ENCODE peak calls at places on chromosomes 1 and 21, in ten cellular contexts. N, S, G, K, C, D, B, Z, J and L are unnamed samples.
A peak's percentile ranks its signal among the peaks of the same experiment; 100 is the strongest.

GRCh38 chr1:25933479-25934365 is 27.5 kb upstream of the STMN1 start:
- DNase-seq in Z (no peak), G (no peak), C (no peak), D (no peak), B (no peak), N (peak; percentile 41), J (no peak), K (no peak), S (no peak), L (no peak)

GRCh38 chr1:10510520-10511493 is 36.1 kb downstream of the PEX14 start:
- DNase-seq in J (peak; percentile 88), G (no peak), N (peak; percentile 93), K (peak; percentile 77), C (no peak), Z (peak; percentile 93), B (peak; percentile 78), S (peak; percentile 84), D (no peak), L (peak; percentile 89)

GRCh38 chr1:59124166-59124565 is 172.7 kb upstream of the FGGY start:
- DNase-seq in Z (no peak), C (no peak), S (no peak), D (no peak), G (peak; percentile 29), J (peak; percentile 50), B (no peak), K (no peak), N (peak; percentile 70), L (no peak)

GRCh38 chr21:42233067-42233981 is 14.4 kb downstream of the ABCG1 start:
- DNase-seq in G (peak; percentile 96), Z (peak; percentile 13), S (peak; percentile 82), C (peak; percentile 53), B (peak; percentile 89), J (peak; percentile 79), N (peak; percentile 66), D (peak; percentile 67), K (no peak), L (peak; percentile 73)

GRCh38 chr1:185646202-185646683 is 87.9 kb upstream of the HMCN1 start:
- DNase-seq in D (peak; percentile 61), G (no peak), S (no peak), C (peak; percentile 15), J (peak; percentile 94), N (peak; percentile 98), Z (peak; percentile 95), B (no peak), K (peak; percentile 97), L (no peak)

GRCh38 chr1:16445052-16445451 is 4.5 kb downstream of the NECAP2 start:
- DNase-seq in J (no peak), C (no peak), S (no peak), B (no peak), D (no peak), Z (no peak), G (no peak), N (no peak), K (no peak), L (no peak)

GRCh38 chr1:62905309-62905708 is 121.4 kb downstream of the ATG4C start:
- DNase-seq in J (no peak), N (no peak), Z (peak; percentile 35), C (no peak), S (no peak), B (no peak), D (no peak), K (no peak), G (no peak), L (no peak)

GRCh38 chr1:57517587-57518397 is 93.9 kb upstream of the DAB1 start:
- DNase-seq in K (no peak), D (no peak), B (no peak), J (no peak), C (no peak), N (no peak), Z (no peak), S (no peak), G (no peak), L (no peak)

GRCh38 chr21:14523234-14523633 is 22.9 kb downstream of the SAMSN1 start:
- DNase-seq in G (no peak), N (no peak), B (no peak), S (peak; percentile 21), J (no peak), C (no peak), K (no peak), D (no peak), Z (no peak), L (peak; percentile 29)

GRCh38 chr1:221031890-221032222 is 152.6 kb downstream of the HLX start:
- DNase-seq in C (no peak), N (peak; percentile 39), G (no peak), J (no peak), B (no peak), K (no peak), S (no peak), D (no peak), Z (peak; percentile 39), L (no peak)

GRCh38 chr1:221030121-221030649 is 150.9 kb downstream of the HLX start:
- DNase-seq in G (no peak), N (no peak), C (no peak), D (no peak), S (no peak), B (no peak), J (no peak), Z (no peak), K (no peak), L (no peak)

GRCh38 chr1:221031015-221031889 is 152.0 kb downstream of the HLX start:
- DNase-seq in J (no peak), Z (no peak), C (no peak), B (no peak), G (no peak), D (no peak), N (peak; percentile 17), S (no peak), K (no peak), L (no peak)

GRCh38 chr1:221035680-221036153 is 156.5 kb downstream of the HLX start:
- DNase-seq in G (no peak), D (no peak), B (no peak), S (no peak), N (peak; percentile 65), Z (peak; percentile 92), K (no peak), C (no peak), J (peak; percentile 44), L (no peak)

GRCh38 chr1:221032616-221033342 is 153.5 kb downstream of the HLX start:
- DNase-seq in S (no peak), G (no peak), N (peak; percentile 52), B (no peak), K (no peak), C (no peak), J (no peak), D (no peak), Z (peak; percentile 77), L (no peak)
- TF ChIP-seq CTCF in S (no peak), G (no peak), N (peak; percentile 31), B (no peak), K (no peak), C (no peak), J (no peak), D (no peak), Z (no peak), L (no peak)

GRCh38 chr1:1290238-1290731 is 10.0 kb downstream of the SCNN1D start:
- DNase-seq in C (peak; percentile 87), J (peak; percentile 39), D (no peak), N (no peak), K (no peak), Z (peak; percentile 77), S (peak; percentile 78), G (no peak), B (peak; percentile 49), L (peak; percentile 80)
- TF ChIP-seq CTCF in C (peak; percentile 50), J (peak; percentile 62), D (peak; percentile 69), N (peak; percentile 79), K (peak; percentile 85), Z (peak; percentile 69), S (peak; percentile 57), G (peak; percentile 70), B (peak; percentile 42), L (peak; percentile 60)

GRCh38 chr1:40303790-40304189 is 13.3 kb downstream of the COL9A2 start:
- DNase-seq in C (no peak), Z (no peak), D (no peak), B (no peak), S (no peak), N (no peak), G (no peak), J (no peak), K (no peak), L (no peak)

GRCh38 chr1:40306296-40306695 is 10.8 kb downstream of the COL9A2 start:
- DNase-seq in Z (peak; percentile 20), B (no peak), G (no peak), C (no peak), J (no peak), N (no peak), D (no peak), K (no peak), S (no peak), L (no peak)

GRCh38 chr1:40307186-40307585 is 9.9 kb downstream of the COL9A2 start:
- DNase-seq in N (no peak), D (no peak), G (no peak), K (no peak), Z (no peak), C (no peak), J (no peak), S (no peak), B (no peak), L (no peak)

GRCh38 chr1:40305871-40306270 is 11.2 kb downstream of the COL9A2 start:
- DNase-seq in Z (no peak), D (no peak), C (no peak), G (no peak), J (no peak), B (no peak), N (no peak), K (no peak), S (no peak), L (no peak)

GRCh38 chr1:40305451-40305850 is 11.6 kb downstream of the COL9A2 start:
- DNase-seq in J (no peak), S (no peak), G (no peak), B (no peak), K (no peak), C (no peak), Z (peak; percentile 51), D (no peak), N (peak; percentile 27), L (no peak)
- TF ChIP-seq CTCF in J (peak; percentile 15), S (no peak), G (no peak), B (no peak), K (no peak), C (no peak), Z (peak; percentile 43), D (no peak), N (peak; percentile 26), L (no peak)

GRCh38 chr1:119606394-119606793 is 41.7 kb downstream of the ZNF697 start:
- DNase-seq in D (no peak), J (no peak), S (no peak), K (no peak), C (no peak), Z (no peak), G (no peak), N (no peak), B (no peak), L (no peak)

GRCh38 chr1:119613769-119614358 is 34.2 kb downstream of the ZNF697 start:
- DNase-seq in S (peak; percentile 67), K (peak; percentile 45), C (peak; percentile 95), N (peak; percentile 91), D (peak; percentile 88), G (peak; percentile 96), B (peak; percentile 32), J (peak; percentile 91), Z (peak; percentile 90), L (peak; percentile 71)

DNA sequence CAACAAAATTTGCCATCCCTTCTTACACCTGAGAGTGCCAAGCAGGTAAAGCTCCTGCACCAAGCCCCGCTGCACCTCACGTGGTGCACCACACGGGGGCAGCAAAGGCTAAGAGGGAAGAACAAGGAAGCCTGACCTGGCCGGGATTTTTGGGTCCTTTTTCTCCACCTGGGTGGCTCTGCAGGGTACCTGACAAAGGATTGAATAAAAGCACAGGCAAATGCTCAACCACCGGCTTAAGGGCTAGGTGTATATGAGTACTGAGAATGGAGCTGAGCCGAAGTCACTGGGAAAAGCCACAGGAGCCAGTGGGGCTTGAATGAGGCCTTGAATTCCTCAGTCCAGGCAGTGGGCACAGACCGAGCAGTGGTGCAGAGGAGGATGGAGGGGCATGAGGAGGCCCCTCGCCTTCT is 36.4 kb downstream of the ZNF697 start:
- DNase-seq in S (peak; percentile 75), Z (peak; percentile 93), G (no peak), N (peak; percentile 48), K (no peak), J (peak; percentile 39), C (peak; percentile 87), D (peak; percentile 62), B (no peak), L (peak; percentile 73)
- TF ChIP-seq CTCF in S (peak; percentile 92), Z (peak; percentile 95), G (peak; percentile 86), N (peak; percentile 96), K (peak; percentile 89), J (peak; percentile 96), C (peak; percentile 94), D (peak; percentile 93), B (peak; percentile 18), L (peak; percentile 96)